ENCODE peak calls at places on chromosomes 4 and X, in eight cellular contexts. L is retinal pigment epithelial cell; K is GDM1; C is T-cell; B is stimulated activated CD8-positive, alpha-beta memory T cell treated with anti-CD3 and anti-CD28 coated beads, Interleukin-7, amount 100 ng/mL, for 1 hour; W is stimulated activated CD4-positive, alpha-beta T cell treated with anti-CD3 and anti-CD28 coated beads, Interleukin-1b, Interleukin-23, amount 100 ng/mL, for 24 hours; N is fibroblast of the conjunctiva; Y is activated gamma-delta T cell treated with Interleukin-2 at 50 U/mL for 16 hours. R is an unnamed sample.

GRCh38 chrX:9352243-9352642 is 112.6 kb upstream of the TBL1X start:
- DNase-seq in L (no peak), K (no peak), C (no peak), B (no peak), W (no peak), N (no peak), Y (no peak), R (no peak)

GRCh38 chr4:98828801-98829200 is 100.1 kb downstream of the EIF4E start:
- DNase-seq in L (no peak), K (no peak), C (peak; percentile 7), B (no peak), W (peak; percentile 10), N (no peak), Y (peak; percentile 22), R (no peak)

GRCh38 chr4:185847352-185848078 is 35.5 kb upstream of the SORBS2 start:
- DNase-seq in L (peak; percentile 81), K (no peak), C (no peak), B (no peak), W (no peak), N (peak; percentile 57), Y (no peak), R (peak; percentile 93)

GRCh38 chrX:42496239-42496638 is 281.7 kb downstream of the PPP1R2C start:
- DNase-seq in L (no peak), K (no peak), C (no peak), B (no peak), W (no peak), N (no peak), Y (no peak), R (no peak)

GRCh38 chr4:2572076-2572475 is 35.6 kb downstream of the FAM193A start:
- DNase-seq in L (no peak), K (no peak), C (no peak), B (no peak), W (no peak), N (no peak), Y (no peak), R (no peak)

GRCh38 chrX:120380699-120381098 is 18.8 kb downstream of the ATP1B4 start:
- DNase-seq in L (no peak), K (no peak), C (peak; percentile 7), B (no peak), W (no peak), N (no peak), Y (no peak), R (no peak)

GRCh38 chr4:2036866-2037265 is 22.3 kb upstream of the NAT8L start:
- DNase-seq in L (no peak), K (no peak), C (no peak), B (no peak), W (no peak), N (no peak), Y (no peak), R (no peak)

GRCh38 chr4:22339491-22339890 is 176.4 kb downstream of the ADGRA3 start:
- DNase-seq in L (no peak), K (no peak), C (no peak), B (no peak), W (no peak), N (no peak), Y (no peak), R (no peak)

GRCh38 chr4:169256101-169256612 is 14.6 kb downstream of the SH3RF1 start:
- DNase-seq in L (no peak), K (no peak), C (no peak), B (no peak), W (no peak), N (no peak), Y (no peak), R (no peak)

GRCh38 chr4:4446434-4446833 is 59.5 kb downstream of the NSG1 start:
- DNase-seq in L (no peak), K (no peak), C (no peak), B (no peak), W (no peak), N (no peak), Y (no peak), R (no peak)

GRCh38 chr4:1504786-1505500 is 98.7 kb upstream of the NKX1-1 start:
- DNase-seq in L (no peak), K (no peak), C (no peak), B (no peak), W (no peak), N (no peak), Y (no peak), R (no peak)

GRCh38 chr4:77802406-77802805 is 16.8 kb downstream of the CNOT6L start:
- DNase-seq in L (no peak), K (no peak), C (no peak), B (no peak), W (no peak), N (no peak), Y (no peak), R (no peak)

GRCh38 chr4:8534129-8534528 is 46.1 kb upstream of the GPR78 start:
- DNase-seq in L (no peak), K (no peak), C (no peak), B (no peak), W (no peak), N (peak; percentile 24), Y (no peak), R (no peak)

GRCh38 chr4:189409158-189409557 is 531.5 kb upstream of the FRG1 start:
- DNase-seq in L (no peak), K (no peak), C (no peak), B (no peak), W (no peak), N (no peak), Y (no peak), R (no peak)

GRCh38 chr4:105265689-105266088 is 119.0 kb downstream of the TET2 start:
- DNase-seq in L (no peak), K (no peak), C (no peak), B (no peak), W (no peak), N (no peak), Y (no peak), R (no peak)

GRCh38 chr4:150302553-150302952 is 224.3 kb downstream of the DCLK2 start:
- DNase-seq in L (no peak), K (no peak), C (no peak), B (no peak), W (peak; percentile 1), N (peak; percentile 85), Y (no peak), R (peak; percentile 94)

GRCh38 chrX:11953615-11954014 is 184.7 kb upstream of the FRMPD4 start:
- DNase-seq in L (peak; percentile 30), K (no peak), C (no peak), B (no peak), W (no peak), N (peak; percentile 13), Y (no peak), R (peak; percentile 83)

GRCh38 chrX:123927845-123928244 is 33.7 kb upstream of the STAG2 start:
- DNase-seq in L (no peak), K (no peak), C (no peak), B (no peak), W (no peak), N (no peak), Y (no peak), R (no peak)

GRCh38 chr4:120009731-120010130 is 56.9 kb downstream of the MAD2L1 start:
- DNase-seq in L (no peak), K (no peak), C (no peak), B (no peak), W (no peak), N (peak; percentile 18), Y (no peak), R (peak; percentile 92)

GRCh38 chr4:2259541-2260267 is 2.2 kb downstream of the MXD4 start:
- DNase-seq in L (no peak), K (no peak), C (no peak), B (no peak), W (no peak), N (no peak), Y (peak; percentile 3), R (no peak)

GRCh38 chr4:152836936-152837335 is 57.2 kb downstream of the ARFIP1 start:
- DNase-seq in L (no peak), K (no peak), C (no peak), B (no peak), W (no peak), N (no peak), Y (no peak), R (no peak)

GRCh38 chr4:150090836-150091235 is 12.6 kb downstream of the DCLK2 start:
- DNase-seq in L (no peak), K (no peak), C (no peak), B (no peak), W (no peak), N (peak; percentile 45), Y (no peak), R (no peak)

GRCh38 chr4:168475745-168476144 is 4.5 kb downstream of the DDX60L start:
- DNase-seq in L (no peak), K (no peak), C (no peak), B (no peak), W (no peak), N (no peak), Y (no peak), R (no peak)

GRCh38 chrX:151680805-151681204 is 14.5 kb upstream of the PRRG3 start:
- DNase-seq in L (no peak), K (peak; percentile 26), C (peak; percentile 3), B (peak; percentile 2), W (peak; percentile 43), N (no peak), Y (peak; percentile 41), R (no peak)

GRCh38 chr4:95833652-95834276 is 6.1 kb upstream of the PDHA2 start:
- DNase-seq in L (no peak), K (no peak), C (no peak), B (no peak), W (no peak), N (no peak), Y (no peak), R (no peak)

GRCh38 chrX:136168929-136169735 is 21.8 kb downstream of the FHL1 start:
- DNase-seq in L (peak; percentile 74), K (no peak), C (no peak), B (no peak), W (no peak), N (peak; percentile 94), Y (no peak), R (peak; percentile 81)

GRCh38 chrX:107288676-107289075 is 82.3 kb downstream of the DNAAF6 start:
- DNase-seq in L (no peak), K (no peak), C (no peak), B (no peak), W (no peak), N (no peak), Y (no peak), R (no peak)

GRCh38 chrX:112941209-112941788 is 100.7 kb upstream of the AMOT start:
- DNase-seq in L (no peak), K (no peak), C (no peak), B (no peak), W (no peak), N (no peak), Y (no peak), R (no peak)

GRCh38 chr4:101025755-101026154 is 321.6 kb downstream of the PPP3CA start:
- DNase-seq in L (no peak), K (no peak), C (no peak), B (no peak), W (no peak), N (no peak), Y (no peak), R (no peak)

GRCh38 chrX:100376581-100376980 is 33.5 kb downstream of the PCDH19 start:
- DNase-seq in L (no peak), K (no peak), C (no peak), B (no peak), W (no peak), N (peak; percentile 28), Y (no peak), R (no peak)

GRCh38 chr4:87005690-87006461 is 71.1 kb downstream of the AFF1 start:
- DNase-seq in L (no peak), K (no peak), C (no peak), B (no peak), W (peak; percentile 27), N (no peak), Y (no peak), R (no peak)

GRCh38 chrX:8988456-8988855 is 45.5 kb downstream of the FAM9B start:
- DNase-seq in L (peak; percentile 42), K (no peak), C (no peak), B (no peak), W (no peak), N (peak; percentile 14), Y (no peak), R (peak; percentile 16)

GRCh38 chr4:184471872-184472539 is 2.3 kb downstream of the IRF2 start:
- DNase-seq in L (no peak), K (no peak), C (no peak), B (no peak), W (no peak), N (no peak), Y (no peak), R (no peak)

GRCh38 chr4:27861802-27862201 is 1001.2 kb downstream of the STIM2 start:
- DNase-seq in L (no peak), K (no peak), C (no peak), B (no peak), W (no peak), N (no peak), Y (no peak), R (no peak)